ENCODE peak calls at places on chromosomes 1 and 21, in four cellular contexts. One of them, this sample, is unnamed.
A peak's percentile ranks its signal among the peaks of the same experiment; 100 is the strongest.

GRCh38 chr21:32143222-32143939 is 135.5 kb downstream of the MIS18A start:
- DNase-seq in endothelial cell of umbilical vein: no peak
- DNase-seq in vagina: no peak
- DNase-seq in prostate gland: no peak
- DNase-seq in this sample: no peak

GRCh38 chr21:26835027-26835713 is 10.0 kb downstream of the ADAMTS1 start:
- DNase-seq in endothelial cell of umbilical vein: no peak
- DNase-seq in vagina: no peak
- DNase-seq in prostate gland: no peak
- DNase-seq in this sample: no peak

GRCh38 chr1:5996641-5997270 is 4.5 kb upstream of the NPHP4 start:
- DNase-seq in endothelial cell of umbilical vein: no peak
- DNase-seq in vagina: no peak
- DNase-seq in prostate gland: no peak
- DNase-seq in this sample: no peak

GRCh38 chr1:33030575-33030974 is 6.1 kb downstream of the AK2 start:
- DNase-seq in endothelial cell of umbilical vein: no peak
- DNase-seq in vagina: no peak
- DNase-seq in prostate gland: no peak
- DNase-seq in this sample: peak; percentile 42

GRCh38 chr1:238558156-238558555 is 667.4 kb upstream of the ZP4 start:
- DNase-seq in endothelial cell of umbilical vein: no peak
- DNase-seq in vagina: no peak
- DNase-seq in prostate gland: no peak
- DNase-seq in this sample: no peak

GRCh38 chr21:44592446-44593365 is at the start of gene KRTAP10-6:
- DNase-seq in endothelial cell of umbilical vein: no peak
- DNase-seq in vagina: peak; percentile 65
- DNase-seq in prostate gland: no peak
- DNase-seq in this sample: no peak

GRCh38 chr1:89365206-89365605 is 1.3 kb downstream of the GBP6 start:
- DNase-seq in endothelial cell of umbilical vein: no peak
- DNase-seq in vagina: no peak
- DNase-seq in prostate gland: no peak
- DNase-seq in this sample: no peak

GRCh38 chr1:195939844-195940243 is 668.4 kb downstream of the KCNT2 start:
- DNase-seq in endothelial cell of umbilical vein: no peak
- DNase-seq in vagina: no peak
- DNase-seq in prostate gland: no peak
- DNase-seq in this sample: no peak

GRCh38 chr1:219505886-219506285 is 107.0 kb downstream of the ZC3H11B start:
- DNase-seq in endothelial cell of umbilical vein: no peak
- DNase-seq in vagina: no peak
- DNase-seq in prostate gland: no peak
- DNase-seq in this sample: no peak

GRCh38 chr1:117673405-117673804 is 67.6 kb downstream of the TENT5C start:
- DNase-seq in endothelial cell of umbilical vein: no peak
- DNase-seq in vagina: no peak
- DNase-seq in prostate gland: no peak
- DNase-seq in this sample: no peak

GRCh38 chr1:1947493-1947892 is 28.4 kb upstream of the TMEM52 start:
- DNase-seq in endothelial cell of umbilical vein: no peak
- DNase-seq in vagina: no peak
- DNase-seq in prostate gland: no peak
- DNase-seq in this sample: no peak

GRCh38 chr1:1945782-1946393 is 26.8 kb upstream of the TMEM52 start:
- DNase-seq in endothelial cell of umbilical vein: no peak
- DNase-seq in vagina: no peak
- DNase-seq in prostate gland: no peak
- DNase-seq in this sample: no peak

GRCh38 chr1:1943834-1944570 is 24.9 kb upstream of the TMEM52 start:
- DNase-seq in endothelial cell of umbilical vein: peak; percentile 41
- DNase-seq in vagina: no peak
- DNase-seq in prostate gland: peak; percentile 22
- DNase-seq in this sample: no peak

GRCh38 chr1:1948783-1949182 is 29.7 kb upstream of the TMEM52 start:
- DNase-seq in endothelial cell of umbilical vein: no peak
- DNase-seq in vagina: no peak
- DNase-seq in prostate gland: no peak
- DNase-seq in this sample: no peak

GRCh38 chr1:1946540-1946939 is 27.5 kb upstream of the TMEM52 start:
- DNase-seq in endothelial cell of umbilical vein: no peak
- DNase-seq in vagina: no peak
- DNase-seq in prostate gland: no peak
- DNase-seq in this sample: no peak
- TF ChIP-seq POLR2AphosphoS5 in endothelial cell of umbilical vein: no peak
- TF ChIP-seq POLR2AphosphoS5 in vagina: no peak
- TF ChIP-seq POLR2AphosphoS5 in prostate gland: no peak
- TF ChIP-seq POLR2AphosphoS5 in this sample: no peak

GRCh38 chr1:203276408-203276807 is 28.9 kb upstream of the BTG2 start:
- DNase-seq in endothelial cell of umbilical vein: no peak
- DNase-seq in vagina: no peak
- DNase-seq in prostate gland: no peak
- DNase-seq in this sample: no peak

GRCh38 chr1:203276916-203277535 is 28.3 kb upstream of the BTG2 start:
- DNase-seq in endothelial cell of umbilical vein: no peak
- DNase-seq in vagina: peak; percentile 87
- DNase-seq in prostate gland: no peak
- DNase-seq in this sample: no peak

GRCh38 chr1:203278885-203279406 is 26.4 kb upstream of the BTG2 start:
- DNase-seq in endothelial cell of umbilical vein: no peak
- DNase-seq in vagina: no peak
- DNase-seq in prostate gland: no peak
- DNase-seq in this sample: no peak

GRCh38 chr1:203280061-203280460 is 25.3 kb upstream of the BTG2 start:
- DNase-seq in endothelial cell of umbilical vein: no peak
- DNase-seq in vagina: no peak
- DNase-seq in prostate gland: no peak
- DNase-seq in this sample: no peak

DNA sequence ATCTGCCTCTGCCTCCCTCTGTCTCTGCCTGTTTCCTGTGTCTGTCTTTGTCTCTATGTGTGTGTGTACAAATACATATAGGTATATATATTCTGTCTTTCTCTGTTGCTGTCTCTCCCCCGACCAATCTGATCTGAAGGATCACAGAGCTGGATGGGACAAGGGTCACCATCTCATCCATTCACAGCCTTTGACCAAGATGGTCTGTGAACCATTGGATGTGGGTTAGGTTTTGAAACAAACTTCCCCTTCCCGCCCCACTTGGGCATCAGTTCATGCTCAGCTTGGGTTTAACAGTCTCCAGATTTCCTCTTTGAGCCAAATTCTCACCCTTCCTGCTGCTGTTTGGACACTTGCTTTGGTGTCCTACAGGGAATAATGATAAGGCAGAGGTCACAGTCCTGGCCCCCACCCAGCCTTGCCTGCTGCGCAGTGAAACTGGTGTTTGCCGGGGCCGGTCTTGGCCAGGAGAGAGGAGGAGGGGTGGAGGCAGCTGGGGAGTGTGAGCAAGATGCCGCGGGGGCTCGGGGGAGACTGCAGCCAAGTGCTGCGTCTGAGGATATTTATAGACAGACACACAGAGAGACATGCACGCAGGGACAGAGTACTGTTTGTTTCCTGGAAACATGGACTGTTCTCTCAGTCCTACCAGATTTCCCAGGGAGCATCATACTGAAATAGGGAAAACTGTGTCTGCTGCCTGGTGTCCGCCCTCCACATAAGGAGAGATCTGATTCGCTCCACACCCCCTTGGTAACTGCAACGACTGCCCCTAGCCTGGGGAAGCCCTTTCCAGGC is 27.0 kb upstream of the BTG2 start:
- DNase-seq in endothelial cell of umbilical vein: peak; percentile 48
- DNase-seq in vagina: peak; percentile 98
- DNase-seq in prostate gland: peak; percentile 67
- DNase-seq in this sample: peak; percentile 57
- TF ChIP-seq POLR2AphosphoS5 in endothelial cell of umbilical vein: no peak
- TF ChIP-seq POLR2AphosphoS5 in vagina: peak; percentile 95
- TF ChIP-seq POLR2AphosphoS5 in prostate gland: peak; percentile 90
- TF ChIP-seq POLR2AphosphoS5 in this sample: no peak

GRCh38 chr1:242219905-242220304 is 221.0 kb upstream of the MAP1LC3C start:
- DNase-seq in endothelial cell of umbilical vein: no peak
- DNase-seq in vagina: no peak
- DNase-seq in prostate gland: no peak
- DNase-seq in this sample: no peak
- TF ChIP-seq POLR2AphosphoS5 in endothelial cell of umbilical vein: no peak
- TF ChIP-seq POLR2AphosphoS5 in vagina: no peak
- TF ChIP-seq POLR2AphosphoS5 in prostate gland: no peak
- TF ChIP-seq POLR2AphosphoS5 in this sample: no peak

GRCh38 chr1:231929311-231929710 is 302.7 kb downstream of the DISC1 start:
- DNase-seq in endothelial cell of umbilical vein: peak; percentile 95
- DNase-seq in vagina: no peak
- DNase-seq in prostate gland: no peak
- DNase-seq in this sample: no peak
- TF ChIP-seq POLR2AphosphoS5 in endothelial cell of umbilical vein: no peak
- TF ChIP-seq POLR2AphosphoS5 in vagina: no peak
- TF ChIP-seq POLR2AphosphoS5 in prostate gland: no peak
- TF ChIP-seq POLR2AphosphoS5 in this sample: no peak

GRCh38 chr1:236168716-236169429 is 26.5 kb downstream of the GPR137B start:
- DNase-seq in endothelial cell of umbilical vein: peak; percentile 44
- DNase-seq in vagina: no peak
- DNase-seq in prostate gland: no peak
- DNase-seq in this sample: no peak
- TF ChIP-seq POLR2AphosphoS5 in endothelial cell of umbilical vein: no peak
- TF ChIP-seq POLR2AphosphoS5 in vagina: peak; percentile 14
- TF ChIP-seq POLR2AphosphoS5 in prostate gland: no peak
- TF ChIP-seq POLR2AphosphoS5 in this sample: no peak

GRCh38 chr1:234962340-234962989 is 166.2 kb downstream of the TOMM20 start:
- DNase-seq in endothelial cell of umbilical vein: no peak
- DNase-seq in vagina: peak; percentile 88
- DNase-seq in prostate gland: no peak
- DNase-seq in this sample: peak; percentile 83
- TF ChIP-seq POLR2AphosphoS5 in endothelial cell of umbilical vein: no peak
- TF ChIP-seq POLR2AphosphoS5 in vagina: no peak
- TF ChIP-seq POLR2AphosphoS5 in prostate gland: no peak
- TF ChIP-seq POLR2AphosphoS5 in this sample: peak; percentile 94

GRCh38 chr1:19436716-19437476 is 48.4 kb downstream of the CAPZB start:
- DNase-seq in endothelial cell of umbilical vein: peak; percentile 84
- DNase-seq in vagina: no peak
- DNase-seq in prostate gland: peak; percentile 94
- DNase-seq in this sample: peak; percentile 35

GRCh38 chr1:19438552-19439196 is 46.7 kb downstream of the CAPZB start:
- DNase-seq in endothelial cell of umbilical vein: no peak
- DNase-seq in vagina: no peak
- DNase-seq in prostate gland: no peak
- DNase-seq in this sample: no peak

GRCh38 chr1:19437911-19438310 is 47.4 kb downstream of the CAPZB start:
- DNase-seq in endothelial cell of umbilical vein: peak; percentile 97
- DNase-seq in vagina: peak; percentile 98
- DNase-seq in prostate gland: no peak
- DNase-seq in this sample: no peak

GRCh38 chr1:19441048-19441447 is 44.3 kb downstream of the CAPZB start:
- DNase-seq in endothelial cell of umbilical vein: no peak
- DNase-seq in vagina: no peak
- DNase-seq in prostate gland: no peak
- DNase-seq in this sample: no peak

DNA sequence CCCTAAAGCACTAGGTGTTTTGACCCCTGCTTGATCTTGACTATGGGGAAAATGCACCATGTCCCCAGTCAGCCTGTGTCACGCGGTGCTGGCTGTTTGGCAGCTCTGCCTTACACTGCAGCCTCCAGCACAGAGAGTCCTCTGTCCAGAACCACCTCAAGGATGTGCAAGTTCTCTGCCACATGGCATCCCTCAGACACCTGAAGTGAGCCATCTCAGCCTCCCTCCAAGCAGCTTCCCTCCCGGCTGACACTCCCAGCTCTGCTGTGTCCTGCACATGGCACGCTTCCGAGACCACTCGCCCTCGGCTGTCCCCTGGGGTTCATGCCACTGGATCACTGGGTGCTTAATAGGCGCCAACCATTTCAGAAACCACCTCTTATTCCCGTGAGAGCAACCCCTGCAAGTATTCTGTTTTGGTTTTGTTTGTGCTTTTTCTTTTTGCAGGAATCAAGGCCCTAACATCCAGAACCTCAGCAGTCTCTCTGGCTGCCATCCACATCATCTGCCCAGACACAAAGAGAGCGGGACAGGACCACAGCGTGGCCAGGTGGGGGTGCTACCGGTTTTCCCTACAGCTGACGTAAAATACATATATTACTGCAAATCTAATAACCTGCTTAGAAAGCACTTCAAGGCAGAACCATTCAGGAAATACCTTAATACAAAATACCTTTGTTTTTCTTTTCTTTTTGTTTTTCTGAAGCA is 45.7 kb downstream of the CAPZB start:
- DNase-seq in endothelial cell of umbilical vein: peak; percentile 33
- DNase-seq in vagina: no peak
- DNase-seq in prostate gland: peak; percentile 62
- DNase-seq in this sample: no peak
- TF ChIP-seq POLR2AphosphoS5 in endothelial cell of umbilical vein: no peak
- TF ChIP-seq POLR2AphosphoS5 in vagina: no peak
- TF ChIP-seq POLR2AphosphoS5 in prostate gland: peak; percentile 57
- TF ChIP-seq POLR2AphosphoS5 in this sample: no peak